ENCODE peak calls at places on chromosomes 13 and 19, in six cellular contexts. R is Peyer's patch, L is amygdala, H is DMS 273 treated with DMSO at 0.1 percent for 48 hours, Z is M059J, M is nucleus accumbens. U is an unnamed sample.
A peak's percentile ranks its signal among the peaks of the same experiment; 100 is the strongest.

GRCh38 chr19:6890938-6891337 is 3.6 kb downstream of the ADGRE1 start:
- DNase-seq in H (no peak), Z (no peak), R (no peak), L (no peak), M (no peak), U (no peak)

GRCh38 chr13:93080166-93080565 is 146.4 kb upstream of the GPC6 start:
- DNase-seq in L (no peak), M (no peak), H (no peak), R (no peak), Z (no peak), U (no peak)

GRCh38 chr19:53881482-53882390 is at the start of gene PRKCG:
- DNase-seq in M (no peak), Z (peak; percentile 46), R (peak; percentile 73), H (no peak), L (no peak), U (no peak)

GRCh38 chr13:26022538-26023292 is 29.1 kb downstream of the SHISA2 start:
- DNase-seq in Z (peak; percentile 96), M (no peak), L (no peak), H (no peak), R (no peak), U (peak; percentile 16)

GRCh38 chr13:111846396-111847174 is 220.4 kb upstream of the SOX1 start:
- DNase-seq in M (no peak), R (no peak), L (no peak), Z (no peak), H (no peak), U (no peak)

GRCh38 chr13:79749985-79750551 is 269.1 kb downstream of the NDFIP2 start:
- DNase-seq in L (no peak), M (no peak), H (no peak), R (no peak), Z (peak; percentile 88), U (peak; percentile 97)

GRCh38 chr13:49610176-49610575 is 18.1 kb upstream of the ARL11 start:
- DNase-seq in L (no peak), H (peak; percentile 67), R (no peak), M (no peak), Z (no peak), U (no peak)

GRCh38 chr19:3146677-3147100 is 10.9 kb downstream of the GNA15 start:
- DNase-seq in M (no peak), L (no peak), R (no peak), H (no peak), Z (no peak), U (no peak)

GRCh38 chr19:39411006-39411831 is 1.2 kb upstream of the PLEKHG2 start:
- DNase-seq in L (no peak), Z (peak; percentile 45), M (no peak), H (no peak), R (peak; percentile 85), U (no peak)

GRCh38 chr19:12364391-12365093 is 941 bp downstream of the ZNF442 start:
- DNase-seq in M (no peak), R (peak; percentile 51), Z (peak; percentile 48), H (no peak), L (peak; percentile 15), U (no peak)

GRCh38 chr13:101661839-101662238 is 209.4 kb downstream of the ITGBL1 start:
- DNase-seq in Z (peak; percentile 6), M (no peak), L (no peak), H (no peak), R (no peak), U (no peak)

GRCh38 chr13:19658831-19659230 is 25.4 kb downstream of the MPHOSPH8 start:
- DNase-seq in L (no peak), H (no peak), M (no peak), R (no peak), Z (no peak), U (no peak)

GRCh38 chr19:48741222-48741999 is 1.0 kb upstream of the RASIP1 start:
- DNase-seq in R (peak; percentile 78), M (no peak), Z (no peak), H (no peak), L (no peak), U (no peak)

GRCh38 chr19:16325161-16325527 is 518 bp downstream of the KLF2 start:
- DNase-seq in Z (no peak), M (no peak), H (no peak), R (peak; percentile 59), L (no peak), U (no peak)

GRCh38 chr13:91510058-91510457 is 111.6 kb downstream of the GPC5 start:
- DNase-seq in H (no peak), L (no peak), Z (no peak), M (no peak), R (no peak), U (no peak)

GRCh38 chr13:23466144-23467002 is 32.9 kb upstream of the SACS start:
- DNase-seq in M (no peak), R (peak; percentile 65), H (peak; percentile 58), Z (peak; percentile 83), L (peak; percentile 53), U (no peak)

U was measured in AG09309.